ENCODE peak calls at places on chromosome 1, in five cellular contexts. K is Calu3, V is bronchial epithelial cell, B is iPS DF 19.7, C is T-helper 1 cell. F is an unnamed sample.

GRCh38 chr1:12585536-12585935 is 32.5 kb downstream of the DHRS3 start:
- DNase-seq in V (no peak), K (no peak), B (no peak), C (no peak), F (no peak)

GRCh38 chr1:161404051-161404597 is 36.4 kb upstream of the CFAP126 start:
- DNase-seq in K (no peak), B (no peak), V (no peak), C (no peak), F (no peak)

GRCh38 chr1:159909381-159909780 is 9.4 kb upstream of the CFAP45 start:
- DNase-seq in V (no peak), C (no peak), K (no peak), B (no peak), F (no peak)

GRCh38 chr1:80918365-80918764 is 882.4 kb upstream of the ADGRL2 start:
- DNase-seq in B (no peak), K (no peak), V (no peak), C (no peak), F (no peak)

GRCh38 chr1:164563821-164564251 is 4.9 kb downstream of the PBX1 start:
- DNase-seq in V (peak), B (no peak), K (no peak), C (no peak), F (no peak)

GRCh38 chr1:1361233-1361981 is 3.1 kb upstream of the MXRA8 start:
- DNase-seq in C (no peak), K (no peak), V (no peak), B (no peak), F (no peak)

GRCh38 chr1:231420299-231420958 is 1.7 kb downstream of the EGLN1 start:
- DNase-seq in C (no peak), K (no peak), V (no peak), B (no peak), F (peak)

GRCh38 chr1:185971688-185972087 is 237.5 kb downstream of the HMCN1 start:
- DNase-seq in C (no peak), B (no peak), K (no peak), V (peak), F (no peak)

GRCh38 chr1:109793486-109794318 is 30.0 kb upstream of the EPS8L3 start:
- DNase-seq in C (no peak), V (peak), B (no peak), K (peak), F (no peak)

GRCh38 chr1:12294076-12294475 is 64.2 kb downstream of the VPS13D start:
- DNase-seq in C (no peak), V (no peak), B (no peak), K (no peak), F (no peak)

GRCh38 chr1:40894455-40894854 is 32.3 kb upstream of the CITED4 start:
- DNase-seq in K (no peak), C (no peak), V (no peak), B (no peak), F (no peak)

F was measured in GM06990.